ENCODE peak calls at places on chromosomes 16 and 17, in six cellular contexts. One of them, this sample, is unnamed. For H3K27me3 and H3K4me1, the result is how much of the 10 kb centered on the place peaks cover.

GRCh38 chr16:59758848-59759247 is 1024.7 kb upstream of the GOT2 start:
- DNase-seq in IMR-90: no peak
- DNase-seq in tibial artery: no peak
- DNase-seq in aorta: no peak
- DNase-seq in mammary epithelial cell: peak
- DNase-seq in fibroblast of lung: no peak
- DNase-seq in this sample: no peak

GRCh38 chr16:49703494-49703893 is 152.4 kb downstream of the ZNF423 start:
- DNase-seq in tibial artery: no peak
- DNase-seq in aorta: no peak
- DNase-seq in mammary epithelial cell: no peak
- DNase-seq in fibroblast of lung: no peak
- DNase-seq in IMR-90: no peak
- DNase-seq in this sample: no peak

GRCh38 chr16:14252860-14253259 is 181.7 kb downstream of the MRTFB start:
- DNase-seq in fibroblast of lung: no peak
- DNase-seq in aorta: no peak
- DNase-seq in mammary epithelial cell: no peak
- DNase-seq in tibial artery: no peak
- DNase-seq in IMR-90: no peak
- DNase-seq in this sample: no peak

GRCh38 chr16:61579195-61579594 is 457.0 kb downstream of the CDH8 start:
- DNase-seq in fibroblast of lung: no peak
- DNase-seq in tibial artery: no peak
- DNase-seq in IMR-90: no peak
- DNase-seq in aorta: no peak
- DNase-seq in mammary epithelial cell: no peak
- DNase-seq in this sample: no peak

GRCh38 chr16:54175552-54176375 is 110.8 kb downstream of the IRX3 start:
- DNase-seq in fibroblast of lung: no peak
- DNase-seq in IMR-90: no peak
- DNase-seq in tibial artery: no peak
- DNase-seq in mammary epithelial cell: no peak
- DNase-seq in aorta: no peak
- DNase-seq in this sample: no peak

GRCh38 chr16:73054732-73055481 is 7.0 kb upstream of the ZFHX3 start:
- DNase-seq in mammary epithelial cell: peak
- DNase-seq in tibial artery: no peak
- DNase-seq in aorta: no peak
- DNase-seq in IMR-90: peak
- DNase-seq in fibroblast of lung: peak
- DNase-seq in this sample: no peak

GRCh38 chr17:33515974-33516373 is 222.9 kb upstream of the ASIC2 start:
- DNase-seq in aorta: no peak
- DNase-seq in fibroblast of lung: no peak
- DNase-seq in IMR-90: no peak
- DNase-seq in mammary epithelial cell: no peak
- DNase-seq in tibial artery: no peak
- DNase-seq in this sample: no peak

GRCh38 chr16:58451945-58452401 is 48.0 kb upstream of the NDRG4 start:
- DNase-seq in IMR-90: no peak
- DNase-seq in mammary epithelial cell: peak
- DNase-seq in fibroblast of lung: peak
- DNase-seq in tibial artery: no peak
- DNase-seq in aorta: no peak
- DNase-seq in this sample: no peak

GRCh38 chr16:50207652-50208051 is 54.5 kb downstream of the TENT4B start:
- DNase-seq in mammary epithelial cell: no peak
- DNase-seq in fibroblast of lung: peak
- DNase-seq in aorta: no peak
- DNase-seq in IMR-90: peak
- DNase-seq in tibial artery: no peak
- DNase-seq in this sample: no peak

GRCh38 chr17:40322417-40323315 is 13.7 kb downstream of the RARA start:
- DNase-seq in aorta: peak
- DNase-seq in mammary epithelial cell: peak
- DNase-seq in fibroblast of lung: peak
- DNase-seq in IMR-90: peak
- DNase-seq in tibial artery: peak
- DNase-seq in this sample: peak

GRCh38 chr16:89017956-89018604 is 41.1 kb upstream of the CBFA2T3 start:
- DNase-seq in aorta: peak
- DNase-seq in fibroblast of lung: no peak
- DNase-seq in IMR-90: no peak
- DNase-seq in mammary epithelial cell: no peak
- DNase-seq in tibial artery: no peak
- DNase-seq in this sample: no peak

GRCh38 chr17:43858201-43858600 is 11.2 kb downstream of the CD300LG start:
- DNase-seq in fibroblast of lung: no peak
- DNase-seq in mammary epithelial cell: no peak
- DNase-seq in aorta: no peak
- DNase-seq in IMR-90: no peak
- DNase-seq in tibial artery: no peak
- DNase-seq in this sample: no peak
- H3K27ac ChIP-seq in fibroblast of lung: no peak
- H3K27ac ChIP-seq in mammary epithelial cell: no peak
- H3K27ac ChIP-seq in aorta: no peak
- H3K27ac ChIP-seq in IMR-90: no peak
- H3K27ac ChIP-seq in tibial artery: no peak
- H3K27ac ChIP-seq in this sample: peak

DNA sequence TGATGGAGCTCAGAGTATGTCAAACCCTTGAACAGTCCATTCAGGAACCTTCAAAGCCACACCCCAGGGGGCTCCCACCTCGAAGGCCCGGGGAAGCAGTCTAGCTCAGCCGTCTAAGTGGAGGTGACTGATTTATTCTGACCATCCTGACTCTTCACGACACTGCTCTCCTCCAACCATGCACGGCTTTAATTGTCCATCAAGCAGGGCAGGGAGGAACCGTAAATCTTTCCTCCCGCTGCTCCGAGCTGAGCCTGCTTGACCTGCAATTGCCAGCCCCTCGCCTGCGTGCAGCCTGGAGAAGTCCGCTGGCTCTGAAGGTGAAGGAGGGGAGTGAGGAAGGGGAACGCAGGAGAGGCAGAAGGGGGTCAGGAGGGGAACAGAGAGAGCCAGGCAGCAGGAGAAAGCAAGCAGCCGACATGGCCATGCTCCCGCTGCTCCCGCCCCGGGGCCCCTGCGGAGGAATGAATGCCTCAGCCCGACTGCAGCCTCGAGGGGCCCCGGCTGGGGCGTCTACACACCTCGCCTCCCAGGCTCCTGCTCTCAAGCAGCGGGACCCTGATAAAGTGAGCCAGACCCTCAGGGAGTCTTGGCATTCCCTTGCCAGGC is 10.1 kb downstream of the RBFOX3 start:
- DNase-seq in fibroblast of lung: no peak
- DNase-seq in tibial artery: no peak
- DNase-seq in aorta: no peak
- DNase-seq in IMR-90: no peak
- DNase-seq in mammary epithelial cell: no peak
- DNase-seq in this sample: no peak
- H3K27me3 ChIP-seq in fibroblast of lung: under half
- H3K27me3 ChIP-seq in tibial artery: under half
- H3K27me3 ChIP-seq in aorta: under half
- H3K27me3 ChIP-seq in IMR-90: under half
- H3K27me3 ChIP-seq in mammary epithelial cell: under half
- H3K27me3 ChIP-seq in this sample: under half

DNA sequence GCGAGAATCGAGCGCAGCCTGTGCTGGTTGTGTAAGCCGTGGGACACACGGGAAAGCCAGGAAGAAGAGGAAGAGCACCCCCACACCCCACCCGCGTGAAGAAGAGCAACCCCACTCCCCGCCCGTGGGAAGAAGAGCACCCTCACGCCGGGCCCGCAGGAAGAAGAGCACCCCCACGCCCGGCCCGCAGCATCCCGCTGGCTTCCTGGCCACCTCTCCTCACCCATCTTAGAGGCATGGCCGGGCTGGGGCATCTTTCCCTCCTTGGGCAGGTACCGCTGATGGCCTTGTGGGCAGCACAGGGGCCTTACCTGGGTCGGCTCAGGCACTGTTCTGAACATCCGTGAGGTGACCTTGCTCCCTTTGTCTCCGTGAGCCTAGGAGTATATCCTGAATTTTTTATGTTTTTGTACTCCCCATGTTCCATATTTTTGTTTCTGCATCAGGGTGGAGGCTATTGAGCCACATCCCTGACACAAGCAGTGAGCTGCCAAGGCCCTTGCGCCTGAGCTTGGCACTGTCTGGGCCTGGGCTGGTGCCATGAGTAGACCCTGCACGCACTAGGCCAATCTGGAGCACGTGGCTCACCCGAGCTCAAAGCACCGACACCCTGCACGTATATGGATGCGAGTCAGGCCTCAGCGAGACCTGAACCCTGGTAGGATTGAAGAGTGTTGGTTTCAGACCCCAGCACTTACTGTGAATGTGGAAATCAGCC is 71.4 kb upstream of the KCTD5 start:
- DNase-seq in IMR-90: no peak
- DNase-seq in mammary epithelial cell: no peak
- DNase-seq in aorta: peak
- DNase-seq in fibroblast of lung: no peak
- DNase-seq in tibial artery: no peak
- DNase-seq in this sample: no peak
- H3K4me1 ChIP-seq in IMR-90: under half
- H3K4me1 ChIP-seq in mammary epithelial cell: under half
- H3K4me1 ChIP-seq in aorta: under half
- H3K4me1 ChIP-seq in fibroblast of lung: under half
- H3K4me1 ChIP-seq in tibial artery: under half
- H3K4me1 ChIP-seq in this sample: under half

DNA sequence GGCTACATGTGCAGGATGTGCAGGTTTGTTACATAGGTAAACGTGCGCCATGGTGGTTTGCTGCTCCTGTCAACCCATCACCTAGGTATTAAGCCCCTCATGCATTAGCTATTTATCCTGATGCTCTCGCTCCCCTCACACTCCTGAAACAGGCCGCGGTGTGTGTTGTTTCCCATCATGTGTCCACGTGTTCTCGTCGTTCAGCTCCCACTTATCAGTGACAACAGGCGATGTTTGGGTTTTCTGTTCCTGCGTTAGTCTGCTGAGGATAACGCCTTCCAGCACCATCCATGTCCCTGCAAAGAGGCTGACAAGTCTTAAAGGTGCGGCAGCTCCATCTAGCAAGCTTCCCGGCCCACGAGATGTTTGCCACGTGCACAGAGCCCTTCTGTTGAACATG is 175.1 kb downstream of the FOXL1 start:
- DNase-seq in mammary epithelial cell: no peak
- DNase-seq in IMR-90: no peak
- DNase-seq in tibial artery: no peak
- DNase-seq in aorta: peak
- DNase-seq in fibroblast of lung: no peak
- DNase-seq in this sample: no peak
- H3K27ac ChIP-seq in mammary epithelial cell: no peak
- H3K27ac ChIP-seq in IMR-90: no peak
- H3K27ac ChIP-seq in tibial artery: peak
- H3K27ac ChIP-seq in aorta: no peak
- H3K27ac ChIP-seq in fibroblast of lung: no peak
- H3K27ac ChIP-seq in this sample: no peak

GRCh38 chr17:62625870-62626200 is 1.6 kb upstream of the MRC2 start:
- DNase-seq in fibroblast of lung: no peak
- DNase-seq in tibial artery: no peak
- DNase-seq in mammary epithelial cell: no peak
- DNase-seq in IMR-90: no peak
- DNase-seq in aorta: no peak
- DNase-seq in this sample: no peak
- H3K27me3 ChIP-seq in fibroblast of lung: under half
- H3K27me3 ChIP-seq in tibial artery: under half
- H3K27me3 ChIP-seq in mammary epithelial cell: under half
- H3K27me3 ChIP-seq in IMR-90: under half
- H3K27me3 ChIP-seq in aorta: under half
- H3K27me3 ChIP-seq in this sample: under half